ENCODE peak calls at places on chromosomes 3 and 15, in eight cellular contexts. R, J, Y, I, B, E, L and W are unnamed samples.

GRCh38 chr15:43553021-43553420 is 35.6 kb downstream of the MAP1A start:
- DNase-seq in R (no peak), J (no peak), Y (no peak), I (no peak), B (no peak), E (no peak), L (no peak), W (no peak)

GRCh38 chr3:28595364-28595763 is 246.7 kb upstream of the AZI2 start:
- DNase-seq in R (no peak), J (no peak), Y (no peak), I (no peak), B (no peak), E (no peak), L (no peak), W (peak; percentile 17)

GRCh38 chr3:67490658-67491057 is 163.8 kb downstream of the SUCLG2 start:
- DNase-seq in R (no peak), J (no peak), Y (no peak), I (no peak), B (no peak), E (no peak), L (no peak), W (no peak)

GRCh38 chr3:155656466-155656865 is 88.4 kb downstream of the PLCH1 start:
- DNase-seq in R (no peak), J (no peak), Y (no peak), I (no peak), B (no peak), E (no peak), L (no peak), W (no peak)

GRCh38 chr3:124467980-124468902 is 262.0 kb upstream of the UMPS start:
- DNase-seq in R (peak; percentile 43), J (peak; percentile 2), Y (peak; percentile 4), I (no peak), B (peak; percentile 25), E (peak; percentile 44), L (peak; percentile 21), W (peak; percentile 68)

GRCh38 chr3:79249701-79250100 is 518.1 kb downstream of the ROBO1 start:
- DNase-seq in R (no peak), J (no peak), Y (no peak), I (no peak), B (no peak), E (no peak), L (no peak), W (no peak)

GRCh38 chr3:85821130-85821756 is 862.5 kb downstream of the CADM2 start:
- DNase-seq in R (peak; percentile 16), J (no peak), Y (no peak), I (no peak), B (no peak), E (no peak), L (peak; percentile 3), W (no peak)

GRCh38 chr15:100335335-100335999 is 6.3 kb downstream of the ADAMTS17 start:
- DNase-seq in R (peak; percentile 57), J (no peak), Y (no peak), I (no peak), B (no peak), E (no peak), L (no peak), W (no peak)

GRCh38 chr3:46660543-46661523 is 32.6 kb downstream of the ALS2CL start:
- DNase-seq in R (no peak), J (no peak), Y (no peak), I (no peak), B (no peak), E (no peak), L (no peak), W (no peak)

GRCh38 chr3:188021502-188022040 is 132.4 kb upstream of the LPP start:
- DNase-seq in R (no peak), J (no peak), Y (no peak), I (no peak), B (no peak), E (no peak), L (peak; percentile 87), W (peak; percentile 60)

GRCh38 chr3:190122198-190122771 is 1.6 kb upstream of the P3H2 start:
- DNase-seq in R (no peak), J (no peak), Y (no peak), I (no peak), B (no peak), E (no peak), L (peak; percentile 55), W (peak; percentile 29)

GRCh38 chr15:75891895-75892294 is 11.8 kb upstream of the FBXO22 start:
- DNase-seq in R (no peak), J (no peak), Y (no peak), I (no peak), B (no peak), E (no peak), L (peak; percentile 14), W (peak; percentile 71)

GRCh38 chr3:14411166-14411526 is 8.7 kb downstream of the SLC6A6 start:
- DNase-seq in R (no peak), J (no peak), Y (no peak), I (no peak), B (no peak), E (no peak), L (no peak), W (no peak)

GRCh38 chr3:43537206-43537605 is 84.6 kb downstream of the ANO10 start:
- DNase-seq in R (no peak), J (no peak), Y (no peak), I (no peak), B (no peak), E (no peak), L (no peak), W (no peak)

GRCh38 chr3:48687220-48687678 is 1.5 kb upstream of the NCKIPSD start:
- DNase-seq in R (no peak), J (no peak), Y (no peak), I (no peak), B (no peak), E (no peak), L (no peak), W (no peak)

GRCh38 chr15:68578960-68579935 is at the start of gene CORO2B:
- DNase-seq in R (peak; percentile 29), J (no peak), Y (peak; percentile 41), I (no peak), B (no peak), E (peak; percentile 19), L (peak; percentile 78), W (peak; percentile 70)

GRCh38 chr15:31934821-31935220 is 95.5 kb upstream of the CHRNA7 start:
- DNase-seq in R (no peak), J (no peak), Y (no peak), I (no peak), B (no peak), E (no peak), L (no peak), W (peak; percentile 81)

GRCh38 chr3:96483781-96484180 is 330.6 kb upstream of the EPHA6 start:
- DNase-seq in R (no peak), J (no peak), Y (no peak), I (no peak), B (no peak), E (no peak), L (no peak), W (no peak)

GRCh38 chr3:113758389-113759029 is 11.7 kb downstream of the ATP6V1A start:
- DNase-seq in R (no peak), J (no peak), Y (no peak), I (no peak), B (no peak), E (no peak), L (no peak), W (peak; percentile 14)

GRCh38 chr3:108818404-108818803 is 4.2 kb upstream of the TRAT1 start:
- DNase-seq in R (peak; percentile 14), J (peak; percentile 54), Y (peak; percentile 29), I (peak; percentile 29), B (no peak), E (peak; percentile 40), L (peak; percentile 26), W (no peak)

GRCh38 chr3:13296662-13297061 is 123.5 kb downstream of the NUP210 start:
- DNase-seq in R (no peak), J (no peak), Y (no peak), I (no peak), B (no peak), E (no peak), L (no peak), W (no peak)

GRCh38 chr3:193010191-193010590 is 92.5 kb upstream of the MB21D2 start:
- DNase-seq in R (no peak), J (no peak), Y (no peak), I (no peak), B (no peak), E (no peak), L (peak; percentile 85), W (no peak)

GRCh38 chr15:51076142-51076897 is 18.4 kb downstream of the TNFAIP8L3 start:
- DNase-seq in R (no peak), J (no peak), Y (no peak), I (no peak), B (no peak), E (peak; percentile 41), L (peak; percentile 21), W (no peak)

GRCh38 chr3:44235604-44236484 is 5.8 kb upstream of the TOPAZ1 start:
- DNase-seq in R (peak; percentile 73), J (peak; percentile 52), Y (peak; percentile 36), I (peak; percentile 23), B (no peak), E (peak; percentile 34), L (peak; percentile 55), W (peak; percentile 69)

GRCh38 chr3:44883999-44884431 is 9.6 kb downstream of the TGM4 start:
- DNase-seq in R (no peak), J (no peak), Y (no peak), I (no peak), B (no peak), E (no peak), L (peak; percentile 77), W (peak; percentile 94)

GRCh38 chr3:171068658-171069057 is 42.1 kb upstream of the SLC2A2 start:
- DNase-seq in R (no peak), J (no peak), Y (no peak), I (no peak), B (no peak), E (no peak), L (no peak), W (no peak)

GRCh38 chr3:23431759-23432158 is 228.6 kb downstream of the UBE2E2 start:
- DNase-seq in R (no peak), J (no peak), Y (no peak), I (no peak), B (no peak), E (no peak), L (no peak), W (no peak)

GRCh38 chr15:64656508-64656907 is 118.9 kb downstream of the RBPMS2 start:
- DNase-seq in R (no peak), J (no peak), Y (no peak), I (no peak), B (no peak), E (no peak), L (no peak), W (no peak)

GRCh38 chr3:186985713-186986364 is 55.5 kb downstream of the ST6GAL1 start:
- DNase-seq in R (no peak), J (no peak), Y (no peak), I (no peak), B (peak; percentile 35), E (no peak), L (no peak), W (peak; percentile 44)

GRCh38 chr3:120848503-120848902 is 59.5 kb upstream of the STXBP5L start:
- DNase-seq in R (no peak), J (no peak), Y (no peak), I (no peak), B (no peak), E (no peak), L (no peak), W (no peak)

GRCh38 chr3:117903226-117903625 is 1131.4 kb downstream of the IGSF11 start:
- DNase-seq in R (no peak), J (no peak), Y (no peak), I (no peak), B (no peak), E (no peak), L (peak; percentile 56), W (no peak)

GRCh38 chr3:156681003-156681402 is 6.6 kb downstream of the TIPARP start:
- DNase-seq in R (peak; percentile 41), J (no peak), Y (no peak), I (no peak), B (peak; percentile 50), E (no peak), L (peak; percentile 47), W (peak; percentile 83)

GRCh38 chr3:16671690-16672089 is 66.5 kb upstream of the DAZL start:
- DNase-seq in R (no peak), J (no peak), Y (no peak), I (no peak), B (no peak), E (no peak), L (no peak), W (no peak)

GRCh38 chr3:125622381-125622788 is 27.1 kb upstream of the OSBPL11 start:
- DNase-seq in R (peak; percentile 46), J (no peak), Y (no peak), I (no peak), B (no peak), E (no peak), L (no peak), W (no peak)